ENCODE peak calls at places on chromosome 17, in nine cellular contexts. Y is transverse colon, O is tibial artery, S is heart left ventricle, C is left lung, J is stomach, N is hepatocyte, M is upper lobe of right lung, F is prostate gland. P is an unnamed sample. For H3K4me1 and H3K36me3, the result is how much of the 10 kb centered on the place peaks cover.

GRCh38 chr17:57408064-57408811 is 151.9 kb downstream of the MSI2 start:
- DNase-seq in J (no peak), S (no peak), M (no peak), F (peak), N (peak), O (no peak), Y (peak), C (no peak), P (peak)

GRCh38 chr17:49495842-49496182 is 719 bp downstream of the NGFR start:
- DNase-seq in Y (no peak), N (no peak), O (no peak), F (no peak), M (no peak), J (no peak), S (no peak), C (no peak), P (no peak)

GRCh38 chr17:81666092-81666341 is 388 bp downstream of the OXLD1 start:
- DNase-seq in S (no peak), C (no peak), Y (no peak), N (no peak), J (no peak), M (no peak), F (no peak), O (no peak), P (no peak)

GRCh38 chr17:6303664-6304063 is 131.3 kb downstream of the AIPL1 start:
- DNase-seq in O (no peak), C (no peak), F (no peak), M (no peak), S (no peak), Y (no peak), N (peak), J (no peak), P (no peak)

GRCh38 chr17:76947771-76948170 is 79.6 kb downstream of the MGAT5B start:
- DNase-seq in F (no peak), J (no peak), C (no peak), N (no peak), Y (no peak), O (no peak), S (no peak), M (no peak), P (no peak)

GRCh38 chr17:42179911-42180410 is 981 bp downstream of the KCNH4 start:
- DNase-seq in N (peak), S (peak), C (no peak), M (no peak), O (no peak), J (peak), F (peak), Y (peak), P (no peak)

GRCh38 chr17:73548620-73549311 is 95.5 kb downstream of the SDK2 start:
- DNase-seq in Y (no peak), N (no peak), O (no peak), C (peak), J (no peak), M (no peak), F (no peak), S (peak), P (no peak)

GRCh38 chr17:74864866-74865395 is 5.2 kb upstream of the GRIN2C start:
- DNase-seq in M (peak), O (peak), C (peak), F (peak), Y (peak), N (peak), J (peak), S (peak), P (peak)

GRCh38 chr17:61305024-61305423 is 94.6 kb upstream of the TBX2 start:
- DNase-seq in C (no peak), S (no peak), Y (no peak), F (no peak), O (no peak), M (no peak), N (no peak), J (no peak), P (no peak)

GRCh38 chr17:48791128-48792032 is 25.6 kb downstream of the TTLL6 start:
- DNase-seq in N (peak), F (peak), Y (peak), C (no peak), M (peak), S (peak), O (peak), J (peak), P (peak)

GRCh38 chr17:28346746-28347246 is 10.5 kb downstream of the POLDIP2 start:
- DNase-seq in M (peak), S (no peak), C (no peak), F (no peak), Y (no peak), J (peak), O (no peak), N (peak), P (no peak)

GRCh38 chr17:69672924-69673323 is 258.4 kb downstream of the MAP2K6 start:
- DNase-seq in N (no peak), S (no peak), O (no peak), Y (no peak), J (no peak), C (no peak), F (no peak), M (no peak), P (no peak)

GRCh38 chr17:1467258-1467657 is 11.2 kb upstream of the CRK start:
- DNase-seq in Y (no peak), O (no peak), J (no peak), C (no peak), F (no peak), M (no peak), N (no peak), S (no peak), P (no peak)

GRCh38 chr17:17605083-17605746 is 13.7 kb upstream of the PEMT start:
- DNase-seq in J (no peak), M (peak), F (no peak), Y (no peak), C (no peak), O (no peak), S (no peak), N (no peak), P (peak)

GRCh38 chr17:74002241-74002640 is 201.2 kb upstream of the RPL38 start:
- DNase-seq in F (no peak), C (no peak), J (no peak), Y (no peak), M (no peak), O (no peak), N (no peak), S (no peak), P (no peak)

GRCh38 chr17:43456661-43457361 is 27.0 kb upstream of the DHX8 start:
- DNase-seq in J (no peak), S (peak), C (no peak), O (peak), M (no peak), Y (peak), N (no peak), F (no peak), P (peak)

GRCh38 chr17:11744696-11745095 is 146.4 kb downstream of the DNAH9 start:
- DNase-seq in M (no peak), S (no peak), J (no peak), O (no peak), C (no peak), Y (no peak), F (no peak), N (no peak), P (no peak)

GRCh38 chr17:73645050-73645871 is 1.0 kb upstream of the SDK2 start:
- DNase-seq in F (peak), S (peak), C (no peak), Y (peak), J (peak), N (peak), O (no peak), M (peak), P (no peak)

GRCh38 chr17:17745476-17746455 is 64.5 kb downstream of the RAI1 start:
- DNase-seq in S (no peak), N (no peak), J (no peak), O (no peak), Y (no peak), M (no peak), C (no peak), F (no peak), P (no peak)

GRCh38 chr17:7838291-7839075 is 4.5 kb downstream of the KDM6B start:
- DNase-seq in F (no peak), O (no peak), J (no peak), N (peak), C (no peak), S (no peak), Y (peak), M (no peak), P (no peak)

GRCh38 chr17:55830699-55831098 is 79.8 kb downstream of the PCTP start:
- DNase-seq in C (no peak), O (no peak), N (no peak), Y (no peak), M (no peak), J (no peak), S (no peak), F (no peak), P (no peak)

GRCh38 chr17:9810100-9810949 is 11.6 kb downstream of the GSG1L2 start:
- DNase-seq in Y (no peak), M (no peak), C (no peak), J (no peak), F (no peak), O (no peak), N (no peak), S (no peak), P (no peak)

GRCh38 chr17:58136669-58137279 is 11.4 kb upstream of the OR4D1 start:
- DNase-seq in J (no peak), O (no peak), N (peak), M (no peak), S (no peak), F (no peak), C (no peak), Y (no peak), P (no peak)

GRCh38 chr17:292531-293382 is 59.9 kb downstream of the RPH3AL start:
- DNase-seq in J (no peak), C (peak), S (no peak), N (no peak), M (peak), Y (no peak), O (peak), F (no peak), P (peak)

GRCh38 chr17:69857412-69857835 is 217.6 kb upstream of the KCNJ16 start:
- DNase-seq in S (no peak), F (no peak), Y (no peak), C (no peak), M (no peak), J (no peak), N (peak), O (no peak), P (no peak)

GRCh38 chr17:65783845-65784334 is 222.4 kb upstream of the AXIN2 start:
- DNase-seq in F (peak), C (no peak), J (no peak), S (no peak), Y (peak), N (peak), M (no peak), O (no peak), P (no peak)

GRCh38 chr17:31534223-31534888 is 142.9 kb downstream of the RAB11FIP4 start:
- DNase-seq in C (no peak), O (no peak), J (no peak), S (no peak), M (no peak), F (no peak), Y (no peak), N (no peak), P (no peak)

GRCh38 chr17:58254803-58255202 is 16.4 kb downstream of the LPO start:
- DNase-seq in C (no peak), F (no peak), O (no peak), S (no peak), M (no peak), Y (no peak), J (no peak), N (peak), P (no peak)

GRCh38 chr17:42564815-42565522 is 1.9 kb upstream of the MLX start:
- DNase-seq in S (no peak), N (no peak), O (no peak), Y (no peak), J (no peak), M (no peak), F (no peak), C (no peak), P (no peak)

GRCh38 chr17:49836111-49837030 is 11.5 kb downstream of the TAC4 start:
- DNase-seq in Y (no peak), N (no peak), F (peak), C (no peak), M (no peak), O (no peak), S (no peak), J (peak), P (peak)

GRCh38 chr17:9173386-9173983 is 152.2 kb downstream of the NTN1 start:
- DNase-seq in F (no peak), J (no peak), S (no peak), Y (no peak), O (no peak), M (no peak), C (no peak), N (no peak), P (no peak)

GRCh38 chr17:68909066-68909465 is 46.1 kb downstream of the ABCA8 start:
- DNase-seq in N (peak), S (peak), Y (peak), J (no peak), O (peak), F (peak), M (no peak), C (no peak), P (no peak)

GRCh38 chr17:36092228-36092627 is 2.3 kb upstream of the CCL3 start:
- DNase-seq in M (no peak), J (no peak), F (no peak), C (no peak), O (no peak), S (no peak), Y (no peak), N (no peak), P (no peak)

DNA sequence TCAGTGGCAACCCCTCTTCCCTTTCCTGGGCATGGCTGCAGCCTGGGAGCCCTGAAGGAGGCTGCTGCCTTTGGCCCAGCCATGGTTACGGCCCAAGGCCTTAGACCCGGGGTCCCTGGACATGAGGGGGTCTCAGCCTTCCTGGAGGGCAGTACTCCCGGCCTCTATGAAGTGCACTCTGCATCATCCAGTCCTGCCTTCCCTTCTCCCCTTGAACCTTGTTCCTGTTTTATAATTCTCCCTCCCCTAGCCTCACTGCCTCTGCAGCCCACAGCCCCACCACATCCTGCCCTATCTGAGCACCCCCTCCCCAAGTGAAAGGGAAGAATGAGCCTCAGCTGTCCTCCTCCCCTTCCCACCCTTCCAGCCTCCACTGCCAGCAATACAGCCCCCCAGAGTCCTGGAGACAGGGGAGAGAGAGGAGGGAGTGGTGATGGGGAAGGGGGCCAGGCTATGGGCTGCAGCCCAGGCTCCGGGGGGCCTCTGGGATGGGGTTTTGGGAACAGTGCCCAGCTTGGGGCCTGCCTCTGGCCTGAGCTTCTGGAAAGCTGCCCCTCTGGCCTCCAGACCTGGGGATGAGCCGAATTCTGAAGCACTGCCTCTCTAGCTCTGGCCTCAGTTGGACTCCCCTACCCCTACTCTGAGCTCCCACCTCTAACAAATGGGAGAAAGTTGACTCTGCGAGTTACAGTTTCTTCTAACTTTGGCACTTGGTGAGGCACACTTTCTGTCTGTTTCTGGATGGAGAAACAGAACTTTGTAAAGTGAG is 7.6 kb downstream of the CCR7 start:
- DNase-seq in S (peak), N (no peak), J (peak), O (no peak), Y (no peak), C (no peak), M (peak), F (no peak), P (no peak)
- H3K4me3 ChIP-seq in S (no peak), N (no peak), J (no peak), O (no peak), Y (no peak), C (no peak), M (no peak), F (no peak), P (peak)

DNA sequence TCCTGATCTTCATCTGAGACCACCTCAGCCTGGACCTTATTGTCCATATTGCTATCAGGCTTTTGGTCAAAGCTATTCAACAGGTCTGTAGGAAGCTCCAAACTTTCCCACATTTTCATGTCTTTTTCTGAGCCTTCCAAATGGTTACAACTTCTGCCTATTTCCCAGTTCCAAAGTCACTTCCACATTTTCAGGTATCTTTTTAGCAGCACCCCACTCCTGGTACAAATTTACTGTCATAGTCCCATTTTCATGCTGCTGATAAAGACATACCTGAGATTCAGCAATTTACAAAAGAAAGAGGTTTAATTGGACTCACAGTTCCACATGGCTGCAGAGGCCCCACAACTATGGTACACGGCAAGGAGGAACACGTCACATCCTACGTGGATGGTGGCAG is 815.5 kb downstream of the KCNJ2 start:
- DNase-seq in Y (no peak), N (no peak), S (no peak), M (no peak), J (no peak), F (no peak), C (no peak), O (no peak), P (no peak)
- H3K4me1 ChIP-seq in Y (under half), N (under half), S (under half), M (under half), J (under half), F (under half), C (under half), O (under half), P (under half)

GRCh38 chr17:46028969-46029565 is 30.0 kb downstream of the STH start:
- DNase-seq in Y (no peak), S (no peak), M (no peak), C (no peak), O (no peak), F (no peak), J (no peak), N (no peak), P (no peak)
- H3K36me3 ChIP-seq in Y (under half), S (half or more), M (half or more), C (under half), O (under half), F (under half), J (under half), N (under half), P (half or more)

GRCh38 chr17:19431691-19432090 is 20.7 kb downstream of the RNF112 start:
- DNase-seq in F (no peak), C (no peak), S (no peak), M (no peak), O (no peak), J (no peak), Y (no peak), N (no peak), P (no peak)

GRCh38 chr17:19433727-19434340 is 22.8 kb downstream of the RNF112 start:
- DNase-seq in J (no peak), N (no peak), F (no peak), Y (no peak), C (no peak), M (no peak), O (no peak), S (no peak), P (no peak)

DNA sequence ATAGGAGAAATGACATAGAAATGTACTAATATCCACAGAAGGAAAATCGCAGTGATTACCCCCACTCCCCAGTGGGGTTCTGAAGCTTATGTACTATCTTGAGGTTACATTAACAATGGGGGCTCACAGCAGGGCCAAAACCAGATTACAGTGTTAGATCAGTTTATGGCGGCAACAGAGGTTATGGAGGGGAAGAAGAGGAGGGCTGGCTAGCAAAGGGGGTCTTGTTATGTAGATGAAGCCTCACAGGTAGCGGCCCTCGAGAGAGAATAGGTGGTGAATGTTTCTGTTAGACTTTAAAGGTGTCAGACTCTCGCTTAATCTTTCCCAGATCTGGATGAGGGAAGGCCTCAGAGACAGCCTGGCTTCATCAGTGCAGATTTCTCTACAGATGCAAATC is 22.2 kb downstream of the RNF112 start:
- DNase-seq in C (no peak), F (no peak), M (no peak), O (no peak), N (no peak), Y (no peak), J (no peak), S (no peak), P (no peak)
- H3K4me3 ChIP-seq in C (no peak), F (no peak), M (no peak), O (no peak), N (no peak), Y (no peak), J (no peak), S (no peak), P (no peak)

GRCh38 chr17:78379134-78379497 is 667 bp downstream of the PGS1 start:
- DNase-seq in J (no peak), F (no peak), Y (no peak), M (no peak), S (no peak), N (no peak), C (no peak), O (no peak), P (no peak)

GRCh38 chr17:78381601-78382168 is 3.2 kb downstream of the PGS1 start:
- DNase-seq in N (no peak), S (no peak), M (no peak), F (no peak), O (no peak), Y (no peak), J (no peak), C (peak), P (no peak)

GRCh38 chr17:78378225-78379133 is at the start of gene PGS1:
- DNase-seq in N (peak), O (peak), F (peak), S (peak), Y (peak), M (peak), J (peak), C (peak), P (peak)

GRCh38 chr17:78377858-78378224 is 608 bp upstream of the PGS1 start:
- DNase-seq in M (no peak), S (no peak), J (no peak), C (peak), N (peak), Y (no peak), F (no peak), O (no peak), P (no peak)

DNA sequence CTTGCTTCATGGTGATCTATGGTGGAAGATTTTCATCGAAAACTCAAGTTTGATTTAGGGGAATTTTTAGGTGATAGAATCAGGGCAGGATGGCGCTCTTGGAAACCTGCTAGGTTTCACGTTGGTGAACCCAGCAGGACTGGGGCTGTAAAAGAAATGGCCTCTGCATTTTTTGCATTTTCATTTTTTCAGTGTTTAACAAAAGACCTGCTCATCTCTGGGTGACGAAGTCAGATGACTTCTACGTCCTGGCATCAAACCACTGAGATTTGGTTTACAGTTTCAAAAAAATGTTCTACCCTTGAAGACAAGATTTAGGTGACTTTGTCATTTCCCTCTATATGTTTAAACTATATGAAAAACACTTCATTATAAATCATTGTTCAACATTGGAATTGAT is 1.9 kb downstream of the PGS1 start:
- DNase-seq in F (no peak), S (no peak), M (no peak), O (no peak), Y (no peak), J (no peak), N (no peak), C (no peak), P (no peak)
- H3K4me1 ChIP-seq in F (under half), S (half or more), M (half or more), O (under half), Y (half or more), J (half or more), N (under half), C (half or more), P (half or more)

DNA sequence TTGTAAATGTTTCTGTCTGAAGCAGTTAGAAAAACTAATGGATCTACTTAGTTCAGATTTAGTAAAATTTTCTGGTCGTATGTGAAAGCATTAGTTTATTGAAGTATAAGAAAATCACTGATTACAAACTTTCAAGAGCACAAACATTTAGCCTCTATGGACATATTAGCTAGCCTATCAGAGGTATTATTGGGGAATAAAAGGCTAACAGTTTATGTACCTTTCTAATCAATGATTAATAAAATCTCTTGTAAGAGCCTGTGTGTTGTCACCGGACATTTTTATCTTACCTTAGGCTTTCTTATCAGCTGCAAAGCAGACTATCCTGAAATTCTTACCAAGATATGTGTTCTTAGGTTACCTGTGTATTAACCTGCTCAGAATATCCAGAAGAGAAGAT is 21.2 kb downstream of the ZPBP2 start:
- DNase-seq in J (no peak), O (no peak), C (no peak), N (no peak), S (no peak), M (no peak), F (no peak), Y (no peak), P (no peak)
- H3K36me3 ChIP-seq in J (under half), O (under half), C (under half), N (under half), S (under half), M (under half), F (under half), Y (under half), P (under half)

GRCh38 chr17:4562000-4562969 is 1.9 kb upstream of the GGT6 start:
- DNase-seq in M (peak), S (no peak), N (no peak), Y (no peak), J (no peak), O (no peak), C (no peak), F (no peak), P (no peak)
- H3K4me3 ChIP-seq in M (no peak), S (no peak), N (no peak), Y (no peak), J (no peak), O (peak), C (no peak), F (no peak), P (no peak)